ENCODE peak calls at places on chromosomes 5 and 9, in nine cellular contexts. One of them, this sample, is unnamed.

GRCh38 chr5:100828071-100828689 is 74.9 kb downstream of the ST8SIA4 start:
- DNase-seq in Ammon's horn: peak; percentile 13
- DNase-seq in adrenal gland: no peak
- DNase-seq in T-cell: no peak
- DNase-seq in HCT116: no peak
- DNase-seq in mucosa of descending colon: no peak
- DNase-seq in GM13976: peak; percentile 50
- DNase-seq in A673: no peak
- DNase-seq in cardiac muscle cell: no peak
- DNase-seq in this sample: no peak

GRCh38 chr9:96129698-96130097 is 172.3 kb downstream of the HSD17B3 start:
- DNase-seq in Ammon's horn: no peak
- DNase-seq in adrenal gland: no peak
- DNase-seq in T-cell: no peak
- DNase-seq in HCT116: no peak
- DNase-seq in mucosa of descending colon: no peak
- DNase-seq in GM13976: no peak
- DNase-seq in A673: peak; percentile 57
- DNase-seq in cardiac muscle cell: no peak
- DNase-seq in this sample: peak; percentile 35

GRCh38 chr9:68416891-68417570 is 60.6 kb downstream of the PGM5 start:
- DNase-seq in Ammon's horn: no peak
- DNase-seq in adrenal gland: no peak
- DNase-seq in T-cell: no peak
- DNase-seq in HCT116: peak; percentile 6
- DNase-seq in mucosa of descending colon: no peak
- DNase-seq in GM13976: peak; percentile 27
- DNase-seq in A673: peak; percentile 21
- DNase-seq in cardiac muscle cell: peak; percentile 8
- DNase-seq in this sample: peak; percentile 11

GRCh38 chr5:44002381-44002901 is 386.8 kb downstream of the FGF10 start:
- DNase-seq in Ammon's horn: no peak
- DNase-seq in adrenal gland: peak; percentile 51
- DNase-seq in T-cell: no peak
- DNase-seq in HCT116: peak; percentile 2
- DNase-seq in mucosa of descending colon: no peak
- DNase-seq in GM13976: no peak
- DNase-seq in A673: no peak
- DNase-seq in cardiac muscle cell: no peak
- DNase-seq in this sample: no peak

GRCh38 chr5:67028371-67028770 is 168.2 kb downstream of the CD180 start:
- DNase-seq in Ammon's horn: no peak
- DNase-seq in adrenal gland: no peak
- DNase-seq in T-cell: no peak
- DNase-seq in HCT116: no peak
- DNase-seq in mucosa of descending colon: no peak
- DNase-seq in GM13976: no peak
- DNase-seq in A673: no peak
- DNase-seq in cardiac muscle cell: no peak
- DNase-seq in this sample: no peak

GRCh38 chr5:131419877-131420276 is 156.0 kb downstream of the CDC42SE2 start:
- DNase-seq in Ammon's horn: no peak
- DNase-seq in adrenal gland: no peak
- DNase-seq in T-cell: no peak
- DNase-seq in HCT116: no peak
- DNase-seq in mucosa of descending colon: no peak
- DNase-seq in GM13976: no peak
- DNase-seq in A673: no peak
- DNase-seq in cardiac muscle cell: no peak
- DNase-seq in this sample: no peak

GRCh38 chr9:88266416-88266815 is 121.8 kb upstream of the SPIN1 start:
- DNase-seq in Ammon's horn: no peak
- DNase-seq in adrenal gland: no peak
- DNase-seq in T-cell: no peak
- DNase-seq in HCT116: no peak
- DNase-seq in mucosa of descending colon: no peak
- DNase-seq in GM13976: no peak
- DNase-seq in A673: no peak
- DNase-seq in cardiac muscle cell: no peak
- DNase-seq in this sample: no peak

GRCh38 chr9:133141833-133142594 is 21.0 kb upstream of the RALGDS start:
- DNase-seq in Ammon's horn: no peak
- DNase-seq in adrenal gland: peak; percentile 91
- DNase-seq in T-cell: peak; percentile 84
- DNase-seq in HCT116: no peak
- DNase-seq in mucosa of descending colon: peak; percentile 84
- DNase-seq in GM13976: peak; percentile 76
- DNase-seq in A673: no peak
- DNase-seq in cardiac muscle cell: no peak
- DNase-seq in this sample: peak; percentile 54

GRCh38 chr5:76999451-76999850 is 30.8 kb upstream of the AGGF1 start:
- DNase-seq in Ammon's horn: no peak
- DNase-seq in adrenal gland: no peak
- DNase-seq in T-cell: no peak
- DNase-seq in HCT116: no peak
- DNase-seq in mucosa of descending colon: no peak
- DNase-seq in GM13976: no peak
- DNase-seq in A673: peak; percentile 11
- DNase-seq in cardiac muscle cell: peak; percentile 77
- DNase-seq in this sample: no peak

GRCh38 chr5:145495741-145496140 is 339.4 kb downstream of the PRELID2 start:
- DNase-seq in Ammon's horn: no peak
- DNase-seq in adrenal gland: peak; percentile 22
- DNase-seq in T-cell: no peak
- DNase-seq in HCT116: peak; percentile 89
- DNase-seq in mucosa of descending colon: no peak
- DNase-seq in GM13976: no peak
- DNase-seq in A673: peak; percentile 61
- DNase-seq in cardiac muscle cell: peak; percentile 73
- DNase-seq in this sample: peak; percentile 72

GRCh38 chr9:4596165-4596922 is 65.8 kb upstream of the PLPP6 start:
- DNase-seq in Ammon's horn: peak; percentile 39
- DNase-seq in adrenal gland: no peak
- DNase-seq in T-cell: peak; percentile 69
- DNase-seq in HCT116: no peak
- DNase-seq in mucosa of descending colon: no peak
- DNase-seq in GM13976: no peak
- DNase-seq in A673: no peak
- DNase-seq in cardiac muscle cell: no peak
- DNase-seq in this sample: peak; percentile 17

GRCh38 chr5:93579561-93580386 is 1.2 kb downstream of the NR2F1-AS1 start:
- DNase-seq in Ammon's horn: no peak
- DNase-seq in adrenal gland: peak; percentile 59
- DNase-seq in T-cell: no peak
- DNase-seq in HCT116: no peak
- DNase-seq in mucosa of descending colon: no peak
- DNase-seq in GM13976: no peak
- DNase-seq in A673: peak; percentile 24
- DNase-seq in cardiac muscle cell: peak; percentile 68
- DNase-seq in this sample: peak; percentile 33

GRCh38 chr9:70602364-70603019 is 188.0 kb upstream of the KLF9 start:
- DNase-seq in Ammon's horn: peak; percentile 88
- DNase-seq in adrenal gland: peak; percentile 66
- DNase-seq in T-cell: peak; percentile 19
- DNase-seq in HCT116: peak; percentile 65
- DNase-seq in mucosa of descending colon: no peak
- DNase-seq in GM13976: peak; percentile 58
- DNase-seq in A673: peak; percentile 81
- DNase-seq in cardiac muscle cell: peak; percentile 94
- DNase-seq in this sample: peak; percentile 78

GRCh38 chr5:152488869-152489268 is 83.8 kb upstream of the NMUR2 start:
- DNase-seq in Ammon's horn: no peak
- DNase-seq in adrenal gland: no peak
- DNase-seq in T-cell: no peak
- DNase-seq in HCT116: no peak
- DNase-seq in mucosa of descending colon: no peak
- DNase-seq in GM13976: no peak
- DNase-seq in A673: no peak
- DNase-seq in cardiac muscle cell: no peak
- DNase-seq in this sample: no peak

GRCh38 chr5:139178948-139179347 is 19.2 kb downstream of the SIL1 start:
- DNase-seq in Ammon's horn: no peak
- DNase-seq in adrenal gland: peak; percentile 74
- DNase-seq in T-cell: no peak
- DNase-seq in HCT116: no peak
- DNase-seq in mucosa of descending colon: no peak
- DNase-seq in GM13976: no peak
- DNase-seq in A673: peak; percentile 65
- DNase-seq in cardiac muscle cell: peak; percentile 87
- DNase-seq in this sample: peak; percentile 32

GRCh38 chr9:107138261-107138992 is 144.7 kb upstream of the RAD23B start:
- DNase-seq in Ammon's horn: no peak
- DNase-seq in adrenal gland: no peak
- DNase-seq in T-cell: no peak
- DNase-seq in HCT116: no peak
- DNase-seq in mucosa of descending colon: no peak
- DNase-seq in GM13976: no peak
- DNase-seq in A673: no peak
- DNase-seq in cardiac muscle cell: peak; percentile 36
- DNase-seq in this sample: peak; percentile 24

GRCh38 chr9:109108318-109108717 is 11.4 kb downstream of the TMEM245 start:
- DNase-seq in Ammon's horn: no peak
- DNase-seq in adrenal gland: no peak
- DNase-seq in T-cell: no peak
- DNase-seq in HCT116: no peak
- DNase-seq in mucosa of descending colon: no peak
- DNase-seq in GM13976: no peak
- DNase-seq in A673: no peak
- DNase-seq in cardiac muscle cell: peak; percentile 46
- DNase-seq in this sample: no peak

GRCh38 chr5:93581738-93582414 is 857 bp upstream of the NR2F1-AS1 start:
- DNase-seq in Ammon's horn: no peak
- DNase-seq in adrenal gland: no peak
- DNase-seq in T-cell: no peak
- DNase-seq in HCT116: peak; percentile 76
- DNase-seq in mucosa of descending colon: no peak
- DNase-seq in GM13976: no peak
- DNase-seq in A673: peak; percentile 58
- DNase-seq in cardiac muscle cell: peak; percentile 85
- DNase-seq in this sample: no peak

This sample was measured in small intestine.